ENCODE peak calls at places on chromosomes 16 and 17, in eight cellular contexts. Y is prostate gland, J is ovary, Q is IMR-90, P is body of pancreas, R is upper lobe of left lung, X is vagina, C is K562. O is an unnamed sample.
A peak's percentile ranks its signal among the peaks of the same experiment; 100 is the strongest.

GRCh38 chr16:24174977-24175376 is 81.2 kb upstream of the CACNG3 start:
- DNase-seq in Y (no peak), J (no peak), Q (no peak), P (no peak), R (no peak), X (no peak), C (no peak), O (no peak)

GRCh38 chr17:61168506-61168905 is 231.1 kb upstream of the TBX2 start:
- DNase-seq in Y (no peak), J (no peak), Q (peak; percentile 34), P (no peak), R (no peak), X (no peak), C (no peak), O (no peak)

GRCh38 chr17:53655591-53655990 is 167.1 kb upstream of the KIF2B start:
- DNase-seq in Y (no peak), J (no peak), Q (peak; percentile 25), P (no peak), R (no peak), X (no peak), C (no peak), O (no peak)

GRCh38 chr17:29196784-29197515 is 16.8 kb upstream of the MYO18A start:
- DNase-seq in Y (no peak), J (no peak), Q (no peak), P (no peak), R (peak; percentile 16), X (peak; percentile 91), C (no peak), O (peak; percentile 78)

GRCh38 chr16:53754938-53755910 is 51.3 kb downstream of the FTO start:
- DNase-seq in Y (no peak), J (peak; percentile 35), Q (peak; percentile 60), P (peak; percentile 82), R (no peak), X (no peak), C (no peak), O (peak; percentile 53)

GRCh38 chr17:21816592-21817567 is 124.6 kb downstream of the KCNJ18 start:
- DNase-seq in Y (no peak), J (no peak), Q (no peak), P (no peak), R (no peak), X (no peak), C (peak; percentile 1), O (no peak)

GRCh38 chr16:75326333-75326732 is 74.9 kb upstream of the BCAR1 start:
- DNase-seq in Y (no peak), J (no peak), Q (no peak), P (no peak), R (no peak), X (no peak), C (no peak), O (no peak)

GRCh38 chr17:38883592-38884526 is 14.0 kb downstream of the LASP1 start:
- DNase-seq in Y (no peak), J (no peak), Q (no peak), P (no peak), R (no peak), X (no peak), C (no peak), O (no peak)

GRCh38 chr17:35731932-35732805 is 730 bp downstream of the RASL10B start:
- DNase-seq in Y (no peak), J (peak; percentile 51), Q (no peak), P (peak; percentile 39), R (no peak), X (peak; percentile 90), C (no peak), O (peak; percentile 84)

GRCh38 chr16:65875362-65876199 is 490.9 kb upstream of the CDH5 start:
- DNase-seq in Y (no peak), J (no peak), Q (no peak), P (no peak), R (no peak), X (no peak), C (no peak), O (no peak)

GRCh38 chr17:62790554-62790953 is 17.6 kb downstream of the MARCHF10 start:
- DNase-seq in Y (no peak), J (no peak), Q (peak; percentile 93), P (no peak), R (no peak), X (no peak), C (no peak), O (no peak)

GRCh38 chr16:85275533-85276249 is 163.4 kb upstream of the CIBAR2 start:
- DNase-seq in Y (peak; percentile 48), J (peak; percentile 78), Q (peak; percentile 41), P (peak; percentile 69), R (peak; percentile 36), X (no peak), C (peak; percentile 96), O (peak; percentile 94)
- TF ChIP-seq CTCF in Y (peak; percentile 76), J (peak; percentile 80), Q (peak; percentile 85), P (peak; percentile 87), R (peak; percentile 87), X (peak; percentile 89), C (peak; percentile 98), O (peak; percentile 87)

DNA sequence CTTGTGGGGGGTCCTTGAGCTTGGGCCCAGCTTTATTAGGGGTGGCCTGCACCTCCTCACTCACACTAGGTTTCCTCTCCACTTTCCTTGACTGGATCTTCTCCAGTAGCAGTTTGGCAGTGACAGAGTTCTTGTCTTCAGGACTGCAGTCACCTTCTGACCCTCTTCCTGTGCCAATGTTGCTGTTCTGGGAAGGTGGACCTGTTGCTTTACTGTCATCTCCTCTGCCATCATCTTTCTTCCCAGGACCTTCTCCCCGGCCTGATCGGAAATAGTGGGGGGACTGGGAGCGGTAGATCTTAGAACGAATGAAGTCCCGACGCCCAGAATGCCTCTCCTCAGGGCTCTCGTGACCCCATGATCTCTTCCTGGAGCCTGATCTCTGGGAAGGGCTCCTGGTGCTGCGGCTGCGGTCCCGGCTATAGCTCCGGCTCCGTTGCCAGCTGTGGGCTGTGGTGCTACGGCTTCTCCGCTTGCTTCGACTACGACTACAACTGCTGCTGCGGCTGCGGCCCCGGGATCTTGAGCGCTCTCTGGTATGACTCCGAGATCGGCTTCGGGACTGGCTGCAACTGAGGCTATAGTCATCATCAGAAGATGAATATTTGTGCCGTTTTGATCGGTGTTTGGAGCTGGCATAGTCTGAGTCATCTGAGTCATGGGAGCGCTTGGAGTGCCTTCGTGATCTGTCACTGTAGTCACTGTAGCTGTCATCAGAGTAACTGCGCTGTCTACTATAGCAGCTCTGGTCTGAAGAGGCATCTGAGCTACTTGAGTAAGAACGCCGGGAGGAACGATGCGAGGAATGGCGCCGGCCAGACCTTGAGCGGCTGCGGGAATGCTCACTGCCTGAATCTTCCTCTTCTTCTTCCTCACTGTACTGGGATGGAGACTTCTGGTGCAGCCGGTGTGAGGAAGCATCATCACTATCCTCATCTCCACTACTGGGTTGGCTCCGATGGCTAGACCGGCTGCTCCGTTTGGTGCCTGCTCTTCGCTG is 9.5 kb upstream of the ITGA2B start:
- DNase-seq in Y (no peak), J (no peak), Q (peak; percentile 3), P (no peak), R (no peak), X (no peak), C (no peak), O (no peak)
- TF ChIP-seq POLR2A in Y (no peak), J (no peak), Q (no peak), P (no peak), R (no peak), X (no peak), C (no peak), O (no peak)

GRCh38 chr17:73711916-73712315 is 67.7 kb upstream of the SDK2 start:
- DNase-seq in Y (no peak), J (no peak), Q (no peak), P (no peak), R (no peak), X (no peak), C (no peak), O (no peak)
- TF ChIP-seq CTCF in Y (no peak), J (no peak), Q (no peak), P (no peak), R (no peak), X (no peak), C (no peak), O (no peak)

GRCh38 chr16:50434872-50435478 is 66.2 kb upstream of the BRD7 start:
- DNase-seq in Y (no peak), J (no peak), Q (no peak), P (no peak), R (no peak), X (no peak), C (no peak), O (no peak)
- TF ChIP-seq POLR2A in Y (no peak), J (no peak), Q (no peak), P (no peak), R (no peak), X (no peak), C (no peak), O (no peak)

GRCh38 chr16:55036371-55036821 is 105.7 kb downstream of the IRX5 start:
- DNase-seq in Y (no peak), J (no peak), Q (no peak), P (no peak), R (peak; percentile 8), X (peak; percentile 77), C (no peak), O (no peak)

GRCh38 chr16:55035956-55036355 is 105.3 kb downstream of the IRX5 start:
- DNase-seq in Y (no peak), J (no peak), Q (peak; percentile 5), P (no peak), R (peak; percentile 18), X (peak; percentile 49), C (no peak), O (no peak)

GRCh38 chr16:55035037-55035436 is 104.4 kb downstream of the IRX5 start:
- DNase-seq in Y (no peak), J (no peak), Q (no peak), P (peak; percentile 42), R (peak; percentile 42), X (peak; percentile 40), C (peak; percentile 64), O (no peak)

GRCh38 chr16:55039042-55039441 is 108.4 kb downstream of the IRX5 start:
- DNase-seq in Y (no peak), J (no peak), Q (no peak), P (no peak), R (no peak), X (no peak), C (no peak), O (peak; percentile 21)

DNA sequence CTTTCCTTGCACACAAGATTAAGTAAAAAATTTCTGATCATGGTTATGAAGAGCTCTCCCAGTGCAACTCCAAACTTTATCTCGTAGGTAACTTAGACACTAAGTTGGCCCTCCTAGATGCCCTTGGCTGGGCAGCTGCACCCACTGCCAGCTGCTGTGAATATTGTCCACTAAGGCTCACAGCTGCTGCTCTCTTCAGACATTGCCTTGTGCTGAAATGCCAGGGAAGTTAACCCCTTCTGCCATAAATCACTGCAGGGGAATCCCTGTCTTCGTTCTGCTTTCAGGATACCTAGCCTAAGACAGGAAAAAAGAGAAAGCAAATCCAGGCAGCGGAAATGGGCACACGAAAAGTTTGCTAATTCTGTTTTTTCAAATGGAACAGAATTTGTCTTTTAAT is 106.4 kb downstream of the IRX5 start:
- DNase-seq in Y (no peak), J (no peak), Q (no peak), P (no peak), R (no peak), X (no peak), C (no peak), O (no peak)
- TF ChIP-seq CTCF in Y (no peak), J (no peak), Q (no peak), P (no peak), R (no peak), X (no peak), C (no peak), O (no peak)

GRCh38 chr17:57662644-57663308 is 82.3 kb downstream of the CCDC182 start:
- DNase-seq in Y (peak; percentile 76), J (peak; percentile 92), Q (peak; percentile 99), P (peak; percentile 93), R (peak; percentile 90), X (no peak), C (peak; percentile 99), O (peak; percentile 97)
- TF ChIP-seq POLR2A in Y (no peak), J (no peak), Q (peak; percentile 48), P (no peak), R (no peak), X (no peak), C (no peak), O (no peak)

O was measured in lower leg skin.